ENCODE peak calls at places on chromosomes 5 and 9, in four cellular contexts. N is uterus; T is CD4-positive, alpha-beta memory T cell; S is GM23338. U is an unnamed sample. For H3K4me1, the result is how much of the 10 kb centered on the place peaks cover.

GRCh38 chr5:41843456-41844112 is 26.6 kb downstream of the OXCT1 start:
- DNase-seq in T (peak), S (peak), N (no peak), U (no peak)

GRCh38 chr5:50722223-50722622 is 55.8 kb downstream of the PARP8 start:
- DNase-seq in N (no peak), T (no peak), S (no peak), U (no peak)

GRCh38 chr5:143437666-143438273 is 34.3 kb upstream of the NR3C1 start:
- DNase-seq in S (peak), T (no peak), N (no peak), U (no peak)

GRCh38 chr5:33994845-33995244 is 10.4 kb upstream of the SLC45A2 start:
- DNase-seq in N (no peak), S (no peak), T (no peak), U (no peak)

GRCh38 chr9:109314011-109314531 is 6.8 kb downstream of the EPB41L4B start:
- DNase-seq in N (no peak), S (no peak), T (no peak), U (no peak)

GRCh38 chr5:151509231-151509630 is 61.8 kb downstream of the SLC36A1 start:
- DNase-seq in S (no peak), T (no peak), N (no peak), U (no peak)

GRCh38 chr5:143244000-143244736 is 159.3 kb downstream of the NR3C1 start:
- DNase-seq in S (no peak), N (peak), T (no peak), U (peak)

GRCh38 chr5:38640012-38640395 is 83.6 kb upstream of the LIFR start:
- DNase-seq in T (no peak), S (no peak), N (no peak), U (no peak)

GRCh38 chr5:933251-933861 is 40.7 kb downstream of the TRIP13 start:
- DNase-seq in S (no peak), T (no peak), N (peak), U (peak)

GRCh38 chr5:30030110-30030509 is 1163.4 kb upstream of the CDH6 start:
- DNase-seq in T (no peak), S (no peak), N (no peak), U (no peak)

GRCh38 chr5:124060413-124061095 is 548.6 kb downstream of the CSNK1G3 start:
- DNase-seq in T (no peak), S (no peak), N (no peak), U (no peak)

GRCh38 chr9:115946530-115946929 is 207.1 kb upstream of the PAPPA start:
- DNase-seq in T (no peak), N (no peak), S (no peak), U (no peak)

GRCh38 chr9:131432597-131433301 is 38.9 kb downstream of the PRRC2B start:
- DNase-seq in T (no peak), S (no peak), N (no peak), U (no peak)

GRCh38 chr5:74412064-74412463 is 228.5 kb downstream of the ENC1 start:
- DNase-seq in T (no peak), S (peak), N (no peak), U (no peak)

GRCh38 chr9:137972355-137972987 is 94.9 kb downstream of the CACNA1B start:
- DNase-seq in S (no peak), T (no peak), N (peak), U (no peak)

GRCh38 chr5:62208218-62208852 is 97.7 kb upstream of the KIF2A start:
- DNase-seq in S (no peak), T (no peak), N (no peak), U (no peak)

GRCh38 chr5:1951165-1951816 is 68.6 kb upstream of the IRX4 start:
- DNase-seq in T (no peak), S (no peak), N (no peak), U (no peak)

GRCh38 chr9:124258765-124259272 is 1.1 kb downstream of the NEK6 start:
- DNase-seq in S (peak), T (no peak), N (no peak), U (no peak)

GRCh38 chr9:124259273-124260078 is 1.7 kb downstream of the NEK6 start:
- DNase-seq in S (no peak), T (no peak), N (peak), U (peak)

GRCh38 chr9:124261787-124262595 is 4.2 kb downstream of the NEK6 start:
- DNase-seq in N (no peak), S (no peak), T (no peak), U (no peak)

GRCh38 chr9:124262596-124263045 is 4.9 kb downstream of the NEK6 start:
- DNase-seq in T (no peak), S (peak), N (no peak), U (no peak)

GRCh38 chr9:124260769-124261603 is 3.2 kb downstream of the NEK6 start:
- DNase-seq in N (no peak), S (no peak), T (no peak), U (no peak)
- H3K27ac ChIP-seq in N (peak), S (no peak), T (no peak), U (peak)

DNA sequence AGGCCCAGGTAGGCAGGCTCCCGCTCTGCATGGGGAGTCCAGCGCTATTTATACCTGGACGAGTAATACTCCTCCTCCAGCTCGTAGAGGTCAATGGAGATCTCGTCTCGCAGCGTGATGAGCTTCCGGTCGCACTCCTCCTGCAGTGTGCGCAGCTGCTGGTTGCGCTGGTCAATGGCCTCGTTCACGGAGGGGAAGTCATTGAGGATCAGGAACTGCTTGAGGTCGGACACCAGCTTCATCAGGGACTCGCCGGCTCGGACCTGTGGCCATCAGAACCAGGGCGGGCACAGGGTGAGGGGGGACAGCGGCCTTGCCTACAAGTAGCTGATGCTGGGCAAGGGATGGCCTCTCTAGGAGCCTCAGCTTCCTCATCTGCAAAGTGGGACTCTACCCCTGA is 3.9 kb downstream of the MED22 start:
- DNase-seq in T (no peak), N (no peak), S (no peak), U (no peak)
- H3K4me1 ChIP-seq in T (under half), N (under half), S (under half), U (under half)

GRCh38 chr9:124264812-124265211 is 7.1 kb downstream of the NEK6 start:
- DNase-seq in N (no peak), S (no peak), T (no peak), U (no peak)
- H3K4me3 ChIP-seq in N (no peak), S (no peak), T (no peak), U (no peak)

GRCh38 chr9:70421272-70422180 is 7.1 kb upstream of the KLF9 start:
- DNase-seq in T (peak), S (peak), N (peak), U (no peak)
- H3K27ac ChIP-seq in T (peak), S (no peak), N (peak), U (peak)

U was measured in heart left ventricle.